ENCODE peak calls at places on chromosomes 16 and 17, in seven cellular contexts. Q is fibroblast of the aortic adventitia, P is NB4, D is A172, G is ACHN, Y is NCI-H345, J is posterior cingulate gyrus. B is an unnamed sample.

GRCh38 chr17:81899514-81900166 is 2.4 kb upstream of the NPB start:
- DNase-seq in Q (no peak), P (no peak), D (no peak), G (no peak), Y (no peak), J (no peak), B (no peak)

GRCh38 chr17:37488607-37489196 is 989 bp upstream of the DUSP14 start:
- DNase-seq in Q (peak), P (peak), D (peak), G (peak), Y (peak), J (peak), B (peak)

GRCh38 chr17:28533091-28533670 is 19.2 kb downstream of the UNC119 start:
- DNase-seq in Q (no peak), P (no peak), D (no peak), G (no peak), Y (no peak), J (no peak), B (no peak)

GRCh38 chr17:55167024-55167721 is 97.6 kb upstream of the HLF start:
- DNase-seq in Q (no peak), P (no peak), D (no peak), G (no peak), Y (no peak), J (no peak), B (no peak)

GRCh38 chr16:11071829-11072228 is 127.5 kb downstream of the CLEC16A start:
- DNase-seq in Q (no peak), P (no peak), D (no peak), G (no peak), Y (no peak), J (no peak), B (no peak)

GRCh38 chr16:53565300-53565699 is 62.3 kb upstream of the AKTIP start:
- DNase-seq in Q (no peak), P (no peak), D (no peak), G (no peak), Y (no peak), J (no peak), B (no peak)

GRCh38 chr17:77779711-77780539 is 178.6 kb upstream of the TNRC6C start:
- DNase-seq in Q (peak), P (no peak), D (peak), G (no peak), Y (no peak), J (no peak), B (peak)

GRCh38 chr17:36085710-36086268 is 4.2 kb downstream of the CCL3 start:
- DNase-seq in Q (peak), P (peak), D (no peak), G (no peak), Y (no peak), J (no peak), B (peak)

GRCh38 chr16:57802635-57803412 is 533 bp upstream of the KIFC3 start:
- DNase-seq in Q (no peak), P (peak), D (no peak), G (no peak), Y (no peak), J (no peak), B (no peak)

GRCh38 chr17:81256616-81257015 is 17.5 kb downstream of the NDUFAF8 start:
- DNase-seq in Q (peak), P (no peak), D (peak), G (peak), Y (no peak), J (no peak), B (no peak)

GRCh38 chr16:57810197-57811024 is 8.1 kb upstream of the KIFC3 start:
- DNase-seq in Q (no peak), P (peak), D (peak), G (peak), Y (peak), J (no peak), B (peak)

GRCh38 chr16:89633064-89633631 is 19.7 kb downstream of the DPEP1 start:
- DNase-seq in Q (peak), P (no peak), D (peak), G (peak), Y (no peak), J (no peak), B (no peak)

GRCh38 chr17:48025904-48026502 is 11.6 kb downstream of the COPZ2 start:
- DNase-seq in Q (no peak), P (no peak), D (no peak), G (peak), Y (no peak), J (no peak), B (peak)

GRCh38 chr17:12665263-12666210 is at the start of gene MYOCD:
- DNase-seq in Q (peak), P (no peak), D (no peak), G (no peak), Y (peak), J (no peak), B (no peak)

GRCh38 chr16:67673712-67674580 is 7.3 kb downstream of the C16orf86 start:
- DNase-seq in Q (no peak), P (no peak), D (no peak), G (no peak), Y (no peak), J (no peak), B (peak)

GRCh38 chr16:15751940-15752339 is 101.9 kb downstream of the NDE1 start:
- DNase-seq in Q (no peak), P (no peak), D (no peak), G (no peak), Y (no peak), J (no peak), B (no peak)

GRCh38 chr17:64126918-64127317 is 3.0 kb downstream of the ERN1 start:
- DNase-seq in Q (peak), P (no peak), D (no peak), G (no peak), Y (no peak), J (no peak), B (no peak)

GRCh38 chr17:64155751-64156544 is 26.0 kb upstream of the ERN1 start:
- DNase-seq in Q (peak), P (no peak), D (no peak), G (no peak), Y (no peak), J (peak), B (peak)

GRCh38 chr16:79757968-79758367 is 157.4 kb upstream of the MAF start:
- DNase-seq in Q (no peak), P (no peak), D (no peak), G (no peak), Y (no peak), J (no peak), B (no peak)

GRCh38 chr17:37261286-37261685 is 114.5 kb upstream of the C17orf78 start:
- DNase-seq in Q (peak), P (peak), D (no peak), G (no peak), Y (no peak), J (no peak), B (no peak)

GRCh38 chr17:22304667-22305303 is 612.5 kb downstream of the KCNJ18 start:
- DNase-seq in Q (no peak), P (no peak), D (no peak), G (no peak), Y (no peak), J (no peak), B (no peak)

GRCh38 chr17:45702666-45703266 is 81.4 kb upstream of the CRHR1 start:
- DNase-seq in Q (peak), P (no peak), D (peak), G (peak), Y (no peak), J (no peak), B (peak)

GRCh38 chr17:65589321-65589720 is 27.9 kb upstream of the AXIN2 start:
- DNase-seq in Q (peak), P (no peak), D (no peak), G (no peak), Y (no peak), J (no peak), B (no peak)

GRCh38 chr17:80649672-80650338 is 105.2 kb downstream of the RPTOR start:
- DNase-seq in Q (peak), P (peak), D (peak), G (peak), Y (peak), J (peak), B (peak)

B was measured in T47D.